ENCODE peak calls at places on chromosomes 12 and 14, in five cellular contexts. R, L, A, O and G are unnamed samples. For H3K4me1, the result is how much of the 10 kb centered on the place peaks cover.

GRCh38 chr14:98234208-98234607 is 1037.8 kb downstream of the BCL11B start:
- DNase-seq in L (no peak), R (no peak), O (no peak), A (no peak), G (no peak)

GRCh38 chr14:50961606-50962259 is 17.4 kb upstream of the PYGL start:
- DNase-seq in L (no peak), O (no peak), A (no peak), R (peak), G (peak)

GRCh38 chr12:65306603-65307501 is 28.4 kb downstream of the MSRB3 start:
- DNase-seq in L (peak), R (peak), O (no peak), A (no peak), G (peak)

GRCh38 chr14:87993485-87993809 is 465 bp upstream of the GALC start:
- DNase-seq in L (peak), A (no peak), R (no peak), O (no peak), G (no peak)

GRCh38 chr12:110042260-110042659 is 6.1 kb downstream of the C12orf76 start:
- DNase-seq in R (peak), L (no peak), A (no peak), O (no peak), G (no peak)

GRCh38 chr14:101037021-101037817 is 133.7 kb upstream of the RTL1 start:
- DNase-seq in R (no peak), O (no peak), A (no peak), L (no peak), G (no peak)

GRCh38 chr14:46290706-46291105 is 360.9 kb downstream of the RPL10L start:
- DNase-seq in O (no peak), L (no peak), R (no peak), A (no peak), G (no peak)

GRCh38 chr12:66467932-66468331 is 165.6 kb downstream of the HELB start:
- DNase-seq in A (no peak), R (peak), O (no peak), L (peak), G (no peak)

GRCh38 chr14:70563869-70564268 is 29.1 kb upstream of the ADAM20 start:
- DNase-seq in O (no peak), R (no peak), L (no peak), A (no peak), G (no peak)

GRCh38 chr12:50924131-50924438 is 28.3 kb upstream of the HIGD1C start:
- DNase-seq in R (no peak), A (no peak), L (no peak), O (no peak), G (no peak)

GRCh38 chr12:51392556-51393237 is 1.5 kb upstream of the GALNT6 start:
- DNase-seq in R (no peak), O (peak), A (peak), L (peak), G (peak)

GRCh38 chr12:94205738-94206310 is 57.4 kb downstream of the PLXNC1 start:
- DNase-seq in O (no peak), A (no peak), L (peak), R (no peak), G (no peak)

GRCh38 chr12:49432616-49433015 is 65.4 kb downstream of the SPATS2 start:
- DNase-seq in O (no peak), L (no peak), R (no peak), A (no peak), G (no peak)

GRCh38 chr14:100524233-100524932 is 62.8 kb downstream of the BEGAIN start:
- DNase-seq in A (no peak), R (no peak), L (no peak), O (no peak), G (no peak)

GRCh38 chr12:81170072-81170471 is 92.2 kb downstream of the ACSS3 start:
- DNase-seq in L (no peak), O (no peak), R (no peak), A (no peak), G (peak)

GRCh38 chr12:123856681-123857080 is 94.6 kb downstream of the DNAH10 start:
- DNase-seq in A (no peak), O (no peak), L (no peak), R (no peak), G (no peak)
- H3K4me3 ChIP-seq in A (no peak), O (no peak), L (no peak), R (no peak), G (no peak)

DNA sequence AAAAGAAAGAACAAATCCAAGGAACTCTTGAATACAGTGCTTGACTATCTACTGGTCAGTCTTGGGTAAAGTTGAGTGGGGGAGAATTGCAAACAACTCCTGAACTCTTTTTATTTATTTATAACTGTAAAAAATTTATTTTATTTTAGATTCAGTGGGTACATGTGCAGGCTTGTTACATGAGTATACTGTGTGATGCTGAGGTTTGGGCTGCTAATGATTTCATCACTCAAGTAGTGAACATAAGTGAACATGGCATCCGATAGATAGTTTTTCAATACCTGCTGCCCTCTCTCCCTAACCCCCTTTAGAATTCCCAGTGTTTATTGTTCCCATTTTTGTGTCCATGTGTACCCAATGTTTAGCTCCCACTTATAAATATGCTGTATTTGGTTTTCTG is 3.2 kb upstream of the GSG1 start:
- DNase-seq in A (no peak), O (no peak), R (no peak), L (no peak), G (no peak)
- H3K4me1 ChIP-seq in A (under half), O (under half), R (under half), L (under half), G (under half)

GRCh38 chr14:28666961-28667360 is 99.6 kb upstream of the FOXG1 start:
- DNase-seq in O (no peak), L (no peak), R (no peak), A (no peak), G (no peak)

GRCh38 chr14:28656704-28657255 is 109.8 kb upstream of the FOXG1 start:
- DNase-seq in L (no peak), O (no peak), R (no peak), A (no peak), G (no peak)

DNA sequence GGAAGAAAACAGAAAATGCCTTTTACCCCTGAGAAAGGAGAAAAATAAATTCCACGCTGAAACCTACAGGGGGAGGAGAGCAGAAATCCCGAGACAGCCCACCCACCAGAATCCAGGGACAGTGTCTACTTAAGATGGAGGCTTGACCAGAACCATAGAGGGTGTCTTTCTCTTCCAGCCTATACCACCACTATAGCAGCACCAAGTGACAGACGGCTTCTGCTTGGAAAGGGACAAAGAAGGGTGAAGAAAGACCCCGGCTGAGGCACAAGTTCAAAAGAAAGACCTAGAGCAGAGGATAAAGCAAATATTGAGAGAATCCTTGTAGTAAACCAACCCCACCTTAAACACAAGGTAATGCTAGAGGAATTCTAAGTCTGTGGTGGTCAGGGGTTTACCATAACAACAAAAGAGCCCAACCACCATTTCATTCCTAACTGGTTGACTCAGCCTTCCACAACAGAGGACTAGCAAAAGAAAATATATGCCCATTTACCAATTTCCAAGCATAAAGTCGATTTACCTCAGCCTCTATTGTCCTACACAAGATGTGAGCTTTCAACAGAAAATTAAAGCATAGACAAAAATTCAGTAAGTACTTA is 105.3 kb upstream of the FOXG1 start:
- DNase-seq in O (no peak), A (peak), R (peak), L (no peak), G (peak)
- H3K4me3 ChIP-seq in O (no peak), A (no peak), R (no peak), L (no peak), G (no peak)

GRCh38 chr14:104969741-104970230 is 8.4 kb downstream of the AHNAK2 start:
- DNase-seq in O (no peak), A (no peak), R (no peak), L (no peak), G (no peak)

GRCh38 chr14:104973215-104974145 is 4.7 kb downstream of the AHNAK2 start:
- DNase-seq in O (no peak), A (no peak), L (no peak), R (peak), G (peak)

GRCh38 chr14:104972301-104973211 is 5.6 kb downstream of the AHNAK2 start:
- DNase-seq in L (no peak), R (peak), A (no peak), O (no peak), G (no peak)

GRCh38 chr14:104970231-104971068 is 7.7 kb downstream of the AHNAK2 start:
- DNase-seq in R (peak), O (no peak), L (no peak), A (no peak), G (peak)

DNA sequence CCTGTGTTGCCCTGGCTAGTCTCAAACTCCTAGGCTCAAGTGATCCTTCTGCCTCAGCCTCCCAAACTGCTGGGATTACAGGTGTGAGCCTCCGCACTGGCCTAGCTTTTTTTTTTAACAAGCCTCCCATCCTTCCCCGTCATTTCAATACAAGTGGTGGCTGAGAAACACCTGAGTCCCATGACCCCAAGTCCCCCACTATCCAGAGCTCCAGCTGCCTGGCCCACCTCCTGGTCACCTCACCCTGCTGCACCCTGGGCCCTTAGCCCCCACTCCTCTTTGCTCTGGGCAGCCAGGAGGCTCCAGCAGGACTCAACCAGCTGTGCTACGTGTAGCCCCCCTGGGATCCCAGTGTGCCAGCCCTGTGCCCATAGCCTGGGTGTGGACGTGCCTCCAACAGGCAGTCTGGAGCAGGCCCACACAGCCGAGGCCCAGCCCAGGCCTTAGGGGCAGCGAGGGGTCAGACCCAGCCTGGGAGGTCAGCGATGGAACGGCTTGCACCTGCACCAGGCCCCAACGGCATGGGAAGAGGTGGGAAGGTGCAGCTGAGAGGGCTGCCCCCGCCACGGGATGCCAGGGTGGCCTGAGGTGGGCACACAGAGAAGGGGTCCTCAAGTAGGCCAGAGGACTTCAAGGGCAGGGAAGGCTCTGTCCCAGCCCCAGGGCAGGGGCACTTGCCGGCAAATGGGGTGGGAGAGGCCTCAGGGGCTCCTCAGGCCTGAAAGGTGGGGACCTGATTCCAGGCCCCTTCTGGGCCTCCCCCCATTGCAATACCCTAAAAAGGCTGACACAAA is 6.5 kb downstream of the AHNAK2 start:
- DNase-seq in A (no peak), R (no peak), L (no peak), O (no peak), G (no peak)
- H3K4me1 ChIP-seq in A (under half), R (half or more), L (under half), O (under half), G (half or more)

DNA sequence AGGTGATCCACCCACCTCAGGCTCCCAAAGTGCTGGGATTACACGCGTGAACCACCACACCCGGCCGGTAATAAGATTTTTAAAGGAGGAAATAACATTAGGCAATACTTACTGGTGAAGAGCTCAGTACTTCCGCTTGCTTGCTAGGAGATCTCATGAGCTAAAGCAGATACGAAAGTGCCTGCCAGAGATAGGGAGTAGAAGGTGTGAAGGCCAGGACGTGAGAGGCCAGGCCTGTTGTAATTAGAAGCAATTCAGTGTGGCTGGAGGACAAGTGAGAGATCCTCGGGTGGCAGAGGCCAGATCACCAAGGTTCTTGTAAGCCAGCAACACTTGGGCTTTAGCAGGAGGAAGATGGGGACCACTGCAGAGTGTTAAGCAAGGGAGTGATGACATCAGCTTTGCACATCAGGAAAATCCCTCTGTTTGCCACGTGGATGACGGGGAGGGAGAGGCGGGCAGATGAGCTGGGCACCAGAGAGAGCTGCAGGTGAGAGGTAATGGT is 7.6 kb downstream of the TECPR2 start:
- DNase-seq in O (no peak), A (no peak), L (no peak), R (peak), G (no peak)
- H3K4me3 ChIP-seq in O (no peak), A (no peak), L (no peak), R (no peak), G (no peak)

GRCh38 chr12:13177373-13177772 is 19.2 kb upstream of the EMP1 start:
- DNase-seq in A (peak), L (no peak), O (no peak), R (no peak), G (no peak)
- H3K4me1 ChIP-seq in A (under half), L (under half), O (under half), R (under half), G (half or more)

DNA sequence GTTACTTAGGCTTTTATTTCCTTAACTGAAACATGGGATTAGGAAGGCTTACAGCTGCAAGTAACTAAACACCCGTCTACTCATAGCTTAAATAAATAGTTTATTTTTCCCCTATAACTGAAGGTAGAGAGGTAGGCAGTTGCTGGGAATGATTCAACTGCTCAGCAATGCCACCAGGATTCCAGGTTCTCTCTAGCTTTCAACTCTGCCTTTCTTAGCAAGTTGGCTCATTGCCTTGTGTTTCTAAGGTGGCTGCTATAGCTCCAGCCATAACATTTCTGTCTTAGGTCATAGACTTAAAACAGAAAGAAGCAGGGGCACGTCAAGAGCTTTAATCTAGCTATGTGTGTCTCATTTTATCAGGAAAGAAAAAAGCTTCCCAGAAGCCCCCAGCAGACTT is 103.7 kb upstream of the MDM1 start:
- DNase-seq in L (no peak), A (no peak), R (peak), O (no peak), G (no peak)
- H3K4me3 ChIP-seq in L (no peak), A (no peak), R (no peak), O (no peak), G (no peak)